ENCODE peak calls at places on chromosomes 5 and 9, in seven cellular contexts. W is left cardiac atrium; D is stimulated activated CD8-positive, alpha-beta memory T cell treated with anti-CD3 and anti-CD28 coated beads, Interleukin-15, amount 100 ng/mL, for 1 hour; A is stimulated activated CD4-positive, alpha-beta T cell treated with anti-CD3 and anti-CD28 coated beads, Interleukin-1b, Interleukin-23, amount 100 ng/mL, for 1 hour; H is transverse colon; I is stromal cell of bone marrow; K is smooth muscle cell of the brain vasculature. G is an unnamed sample.

GRCh38 chr5:77398896-77399295 is 93.2 kb downstream of the WDR41 start:
- DNase-seq in W (no peak), D (no peak), A (no peak), H (no peak), I (no peak), K (no peak), G (no peak)

GRCh38 chr5:166581827-166582226 is 1709.6 kb upstream of the WWC1 start:
- DNase-seq in W (no peak), D (no peak), A (no peak), H (no peak), I (no peak), K (no peak), G (peak; percentile 16)

GRCh38 chr9:115154969-115155534 is 37.1 kb upstream of the TNC start:
- DNase-seq in W (no peak), D (no peak), A (no peak), H (no peak), I (no peak), K (no peak), G (no peak)

GRCh38 chr9:86485359-86485758 is 131.1 kb upstream of the TUT7 start:
- DNase-seq in W (no peak), D (no peak), A (no peak), H (no peak), I (no peak), K (no peak), G (no peak)

GRCh38 chr5:146307796-146308195 is 30.8 kb upstream of the POU4F3 start:
- DNase-seq in W (no peak), D (no peak), A (no peak), H (no peak), I (no peak), K (no peak), G (no peak)

GRCh38 chr9:131641618-131642495 is 96.5 kb downstream of the PRRT1B start:
- DNase-seq in W (no peak), D (no peak), A (no peak), H (peak; percentile 68), I (no peak), K (peak; percentile 65), G (no peak)

GRCh38 chr9:89792189-89793123 is 187.6 kb downstream of the GADD45G start:
- DNase-seq in W (no peak), D (no peak), A (no peak), H (no peak), I (no peak), K (no peak), G (no peak)

GRCh38 chr5:126499742-126500396 is 76.7 kb downstream of the GRAMD2B start:
- DNase-seq in W (no peak), D (no peak), A (no peak), H (no peak), I (no peak), K (no peak), G (no peak)

GRCh38 chr9:134944351-134944802 is 26.7 kb upstream of the FCN1 start:
- DNase-seq in W (peak; percentile 43), D (no peak), A (no peak), H (no peak), I (no peak), K (no peak), G (no peak)

GRCh38 chr9:134778841-134779411 is 101.7 kb upstream of the FCN2 start:
- DNase-seq in W (peak; percentile 73), D (no peak), A (no peak), H (peak; percentile 53), I (peak; percentile 21), K (no peak), G (peak; percentile 29)

GRCh38 chr9:119793272-119793671 is 424.0 kb upstream of the BRINP1 start:
- DNase-seq in W (no peak), D (no peak), A (no peak), H (no peak), I (no peak), K (no peak), G (no peak)

GRCh38 chr5:157357823-157358222 is 91.9 kb downstream of the CYFIP2 start:
- DNase-seq in W (no peak), D (no peak), A (no peak), H (no peak), I (no peak), K (no peak), G (no peak)

GRCh38 chr9:101706929-101707328 is 31.5 kb downstream of the GRIN3A start:
- DNase-seq in W (no peak), D (no peak), A (no peak), H (no peak), I (no peak), K (no peak), G (no peak)

GRCh38 chr5:171272996-171273970 is 35.8 kb upstream of the TLX3 start:
- DNase-seq in W (no peak), D (no peak), A (no peak), H (no peak), I (no peak), K (no peak), G (no peak)

GRCh38 chr5:98836175-98836574 is 62.7 kb downstream of the RGMB start:
- DNase-seq in W (no peak), D (no peak), A (no peak), H (no peak), I (no peak), K (no peak), G (no peak)